ENCODE peak calls at places on chromosomes 13 and 19, in four cellular contexts. One of them, this sample, is unnamed.

GRCh38 chr13:37685206-37685605 is 86.6 kb upstream of the POSTN start:
- DNase-seq in HEK293T: no peak
- DNase-seq in H1: no peak
- DNase-seq in NT2/D1: no peak
- DNase-seq in this sample: no peak

GRCh38 chr19:5959260-5960004 is 18.5 kb downstream of the RANBP3 start:
- DNase-seq in HEK293T: no peak
- DNase-seq in H1: no peak
- DNase-seq in NT2/D1: no peak
- DNase-seq in this sample: no peak

GRCh38 chr19:14031719-14032480 is at the start of gene IL27RA:
- DNase-seq in HEK293T: peak
- DNase-seq in H1: peak
- DNase-seq in NT2/D1: peak
- DNase-seq in this sample: peak

GRCh38 chr13:44281252-44282000 is 92.2 kb upstream of the SERP2 start:
- DNase-seq in HEK293T: no peak
- DNase-seq in H1: no peak
- DNase-seq in NT2/D1: no peak
- DNase-seq in this sample: no peak

GRCh38 chr13:113836917-113837553 is 26.8 kb downstream of the GAS6 start:
- DNase-seq in HEK293T: no peak
- DNase-seq in H1: no peak
- DNase-seq in NT2/D1: no peak
- DNase-seq in this sample: no peak

GRCh38 chr19:12825259-12826131 is 8.9 kb downstream of the RTBDN start:
- DNase-seq in HEK293T: peak
- DNase-seq in H1: peak
- DNase-seq in NT2/D1: peak
- DNase-seq in this sample: no peak

GRCh38 chr13:29817604-29818378 is 32.6 kb downstream of the UBL3 start:
- DNase-seq in HEK293T: no peak
- DNase-seq in H1: no peak
- DNase-seq in NT2/D1: no peak
- DNase-seq in this sample: peak

GRCh38 chr19:48644839-48645651 is 942 bp downstream of the CA11 start:
- DNase-seq in HEK293T: peak
- DNase-seq in H1: peak
- DNase-seq in NT2/D1: no peak
- DNase-seq in this sample: no peak

GRCh38 chr19:32677657-32678056 is 2.0 kb downstream of the RGS9BP start:
- DNase-seq in HEK293T: no peak
- DNase-seq in H1: no peak
- DNase-seq in NT2/D1: no peak
- DNase-seq in this sample: no peak

GRCh38 chr13:29753593-29754485 is 96.6 kb downstream of the UBL3 start:
- DNase-seq in HEK293T: no peak
- DNase-seq in H1: peak
- DNase-seq in NT2/D1: no peak
- DNase-seq in this sample: no peak

GRCh38 chr19:23802290-23802689 is 43.6 kb upstream of the ZNF681 start:
- DNase-seq in HEK293T: no peak
- DNase-seq in H1: no peak
- DNase-seq in NT2/D1: no peak
- DNase-seq in this sample: no peak

GRCh38 chr19:45160870-45161714 is at the start of gene NKPD1:
- DNase-seq in HEK293T: no peak
- DNase-seq in H1: no peak
- DNase-seq in NT2/D1: no peak
- DNase-seq in this sample: no peak

GRCh38 chr13:111913790-111914189 is 153.2 kb upstream of the SOX1 start:
- DNase-seq in HEK293T: no peak
- DNase-seq in H1: no peak
- DNase-seq in NT2/D1: no peak
- DNase-seq in this sample: no peak

GRCh38 chr19:58557253-58558065 is 952 bp downstream of the UBE2M start:
- DNase-seq in HEK293T: no peak
- DNase-seq in H1: no peak
- DNase-seq in NT2/D1: no peak
- DNase-seq in this sample: no peak

GRCh38 chr13:35882722-35883497 is 248.3 kb downstream of the DCLK1 start:
- DNase-seq in HEK293T: no peak
- DNase-seq in H1: no peak
- DNase-seq in NT2/D1: no peak
- DNase-seq in this sample: no peak

GRCh38 chr13:72754111-72754510 is 26.4 kb downstream of the BORA start:
- DNase-seq in HEK293T: no peak
- DNase-seq in H1: no peak
- DNase-seq in NT2/D1: no peak
- DNase-seq in this sample: no peak

GRCh38 chr13:104086205-104086604 is 1020.0 kb upstream of the SLC10A2 start:
- DNase-seq in HEK293T: no peak
- DNase-seq in H1: no peak
- DNase-seq in NT2/D1: no peak
- DNase-seq in this sample: no peak

GRCh38 chr19:3660493-3661219 is 34.1 kb upstream of the CACTIN start:
- DNase-seq in HEK293T: no peak
- DNase-seq in H1: no peak
- DNase-seq in NT2/D1: no peak
- DNase-seq in this sample: no peak

GRCh38 chr19:12938536-12939291 is at the start of gene CALR:
- DNase-seq in HEK293T: no peak
- DNase-seq in H1: no peak
- DNase-seq in NT2/D1: no peak
- DNase-seq in this sample: no peak

GRCh38 chr19:16034180-16034579 is 42.1 kb upstream of the TPM4 start:
- DNase-seq in HEK293T: no peak
- DNase-seq in H1: no peak
- DNase-seq in NT2/D1: no peak
- DNase-seq in this sample: no peak

GRCh38 chr19:19403373-19403901 is 2.0 kb upstream of the GATAD2A start:
- DNase-seq in HEK293T: no peak
- DNase-seq in H1: no peak
- DNase-seq in NT2/D1: no peak
- DNase-seq in this sample: no peak

GRCh38 chr13:25217023-25217909 is 45.2 kb upstream of the AMER2 start:
- DNase-seq in HEK293T: no peak
- DNase-seq in H1: no peak
- DNase-seq in NT2/D1: no peak
- DNase-seq in this sample: no peak

GRCh38 chr19:6632002-6632621 is 37.8 kb downstream of the TNFSF14 start:
- DNase-seq in HEK293T: peak
- DNase-seq in H1: peak
- DNase-seq in NT2/D1: peak
- DNase-seq in this sample: peak

GRCh38 chr19:16726916-16727315 is 7.3 kb downstream of the NWD1 start:
- DNase-seq in HEK293T: no peak
- DNase-seq in H1: no peak
- DNase-seq in NT2/D1: no peak
- DNase-seq in this sample: no peak

GRCh38 chr13:85995788-85996418 is 196.7 kb upstream of the SLITRK6 start:
- DNase-seq in HEK293T: peak
- DNase-seq in H1: no peak
- DNase-seq in NT2/D1: no peak
- DNase-seq in this sample: no peak

GRCh38 chr13:74134226-74134776 is at the start of gene KLF12:
- DNase-seq in HEK293T: peak
- DNase-seq in H1: peak
- DNase-seq in NT2/D1: peak
- DNase-seq in this sample: peak

GRCh38 chr13:74131206-74131605 is 3.0 kb downstream of the KLF12 start:
- DNase-seq in HEK293T: no peak
- DNase-seq in H1: no peak
- DNase-seq in NT2/D1: no peak
- DNase-seq in this sample: no peak

GRCh38 chr13:74132152-74132767 is 1.9 kb downstream of the KLF12 start:
- DNase-seq in HEK293T: peak
- DNase-seq in H1: no peak
- DNase-seq in NT2/D1: no peak
- DNase-seq in this sample: no peak

GRCh38 chr13:74133657-74134201 is 475 bp downstream of the KLF12 start:
- DNase-seq in HEK293T: peak
- DNase-seq in H1: peak
- DNase-seq in NT2/D1: peak
- DNase-seq in this sample: peak

DNA sequence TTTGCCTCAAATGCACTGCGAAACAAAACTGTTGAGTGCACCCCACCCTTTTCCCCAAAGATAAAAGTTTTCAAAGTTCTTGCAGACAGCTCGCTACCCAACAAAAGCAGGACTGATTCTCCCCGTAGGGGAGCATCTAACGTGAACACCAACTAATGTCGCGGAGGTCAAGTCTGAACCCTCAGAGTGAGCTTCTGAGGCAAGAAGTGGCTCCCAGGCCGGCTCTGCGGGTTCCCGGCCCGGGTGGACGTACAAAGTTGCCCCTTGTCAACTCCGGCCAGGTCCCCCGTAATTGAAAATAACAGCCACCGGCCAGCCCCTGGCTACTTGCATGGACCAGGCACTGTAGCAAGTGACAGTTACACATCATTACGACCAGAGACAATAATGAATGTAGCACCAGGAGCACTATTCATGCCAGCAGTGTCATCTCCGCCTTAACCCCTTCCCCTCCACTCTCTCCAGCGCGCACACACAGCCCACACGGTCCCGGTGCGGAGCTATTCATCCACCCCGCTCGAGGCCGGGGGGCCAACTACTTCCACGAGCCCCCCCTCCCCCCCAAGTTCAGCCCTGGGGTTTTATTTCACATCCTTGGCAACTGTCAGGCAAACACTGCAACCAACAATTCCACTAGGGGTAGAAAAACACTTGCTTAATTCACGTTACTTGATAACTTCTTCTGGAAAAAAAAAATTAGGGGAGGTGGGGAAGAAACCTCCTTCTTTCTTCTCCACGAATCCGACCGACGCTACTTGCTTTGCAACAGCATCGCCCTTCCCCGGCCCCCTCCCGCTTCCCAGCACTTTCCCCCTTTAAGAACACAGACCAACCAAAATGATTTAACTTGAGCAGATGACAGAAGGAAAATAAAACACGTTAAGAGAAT is 1.2 kb downstream of the KLF12 start:
- DNase-seq in HEK293T: peak
- DNase-seq in H1: peak
- DNase-seq in NT2/D1: peak
- DNase-seq in this sample: no peak
- TF ChIP-seq SUZ12 in HEK293T: no peak
- TF ChIP-seq SUZ12 in H1: no peak
- TF ChIP-seq SUZ12 in NT2/D1: no peak
- TF ChIP-seq SUZ12 in this sample: no peak

GRCh38 chr13:39603424-39603947 is 493 bp upstream of the LHFPL6 start:
- DNase-seq in HEK293T: no peak
- DNase-seq in H1: peak
- DNase-seq in NT2/D1: no peak
- DNase-seq in this sample: no peak
- TF ChIP-seq SUZ12 in HEK293T: no peak
- TF ChIP-seq SUZ12 in H1: no peak
- TF ChIP-seq SUZ12 in NT2/D1: no peak
- TF ChIP-seq SUZ12 in this sample: no peak

DNA sequence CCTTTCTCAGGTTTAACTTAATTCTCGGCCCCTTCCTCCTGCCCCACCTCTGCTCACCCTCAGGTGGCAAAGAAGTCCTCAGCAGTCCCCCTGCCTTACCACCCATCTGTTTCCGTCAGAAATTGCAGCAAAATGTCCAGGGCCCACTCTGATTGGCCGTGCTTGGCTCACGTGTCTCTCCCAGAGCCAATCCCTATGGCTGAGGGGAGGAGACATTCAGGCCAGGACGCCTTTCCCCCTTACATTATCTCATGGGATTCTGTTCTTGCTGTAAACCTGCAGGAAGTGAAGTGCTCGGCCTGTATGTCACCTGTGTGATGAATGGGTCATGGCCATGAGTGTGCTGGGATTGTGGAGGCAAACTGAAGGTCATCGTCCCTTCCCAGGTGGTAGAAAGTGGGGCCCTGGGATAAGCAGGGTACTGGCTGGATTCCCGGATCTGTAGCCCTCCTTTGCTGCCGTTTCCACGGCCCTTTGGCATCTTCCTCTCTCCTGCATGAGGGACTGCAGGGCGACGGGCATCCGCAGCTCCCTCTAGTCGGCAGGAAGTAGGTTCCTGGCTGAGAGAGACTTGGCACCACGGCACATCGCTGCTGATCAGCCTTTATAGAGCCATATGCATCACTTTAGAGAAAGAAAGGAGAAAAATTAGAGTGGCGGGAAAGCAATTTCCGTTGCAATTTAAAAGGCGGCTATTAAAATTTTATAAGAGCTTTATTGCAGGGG is 118.1 kb downstream of the SIPA1L3 start:
- DNase-seq in HEK293T: no peak
- DNase-seq in H1: no peak
- DNase-seq in NT2/D1: no peak
- DNase-seq in this sample: no peak
- TF ChIP-seq SUZ12 in HEK293T: no peak
- TF ChIP-seq SUZ12 in H1: no peak
- TF ChIP-seq SUZ12 in NT2/D1: no peak
- TF ChIP-seq SUZ12 in this sample: no peak

GRCh38 chr19:574658-575526 is 2.5 kb downstream of the BSG start:
- DNase-seq in HEK293T: no peak
- DNase-seq in H1: no peak
- DNase-seq in NT2/D1: no peak
- DNase-seq in this sample: peak

GRCh38 chr19:570315-570714 is 2.1 kb upstream of the BSG start:
- DNase-seq in HEK293T: peak
- DNase-seq in H1: no peak
- DNase-seq in NT2/D1: no peak
- DNase-seq in this sample: no peak

GRCh38 chr19:572140-572890 is at the start of gene BSG:
- DNase-seq in HEK293T: peak
- DNase-seq in H1: peak
- DNase-seq in NT2/D1: peak
- DNase-seq in this sample: peak

GRCh38 chr19:572891-573825 is 762 bp downstream of the BSG start:
- DNase-seq in HEK293T: no peak
- DNase-seq in H1: no peak
- DNase-seq in NT2/D1: no peak
- DNase-seq in this sample: no peak

DNA sequence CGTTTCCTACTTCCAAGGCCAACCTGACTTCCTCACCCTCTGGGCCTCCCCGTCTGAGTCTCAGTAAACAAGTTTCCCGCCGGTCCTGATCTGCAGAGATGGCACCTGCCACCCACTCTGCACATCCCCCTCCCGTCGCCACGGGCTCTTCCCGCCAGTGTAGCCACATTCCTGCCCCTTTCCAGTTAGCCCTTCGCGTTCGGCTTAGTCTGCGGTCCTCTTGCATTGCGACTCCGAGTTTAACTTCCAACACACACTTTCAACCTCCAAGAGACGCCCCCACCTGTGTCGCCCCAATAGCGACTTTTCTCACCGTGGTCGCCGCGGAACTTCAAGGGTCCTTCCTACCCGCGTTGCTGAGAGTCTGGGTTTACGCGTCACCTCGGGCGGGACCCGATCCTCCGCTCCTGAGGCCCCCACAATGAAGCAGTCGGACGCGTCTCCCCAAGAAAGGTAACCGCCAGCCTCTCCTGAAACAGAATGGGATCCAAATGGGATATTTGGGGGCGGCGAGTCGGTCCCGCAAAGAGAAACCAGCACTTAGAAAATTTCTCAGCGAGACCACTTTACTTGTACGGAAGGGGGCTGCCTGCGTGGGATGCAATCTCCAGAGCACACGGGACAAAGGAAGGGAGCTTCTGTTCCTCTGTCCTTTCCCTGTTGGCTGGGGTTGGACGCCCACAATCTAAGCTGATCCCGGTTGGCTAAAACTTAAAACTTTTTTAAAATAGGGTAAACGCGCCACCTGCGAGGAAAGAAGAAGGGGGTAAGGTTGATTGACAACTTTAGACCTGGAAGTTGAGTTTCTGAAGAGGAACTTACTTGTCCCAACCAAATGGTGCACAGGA is 1.0 kb upstream of the BSG start:
- DNase-seq in HEK293T: peak
- DNase-seq in H1: peak
- DNase-seq in NT2/D1: no peak
- DNase-seq in this sample: peak
- TF ChIP-seq SUZ12 in HEK293T: no peak
- TF ChIP-seq SUZ12 in H1: no peak
- TF ChIP-seq SUZ12 in NT2/D1: no peak
- TF ChIP-seq SUZ12 in this sample: no peak